ENCODE peak calls at places on chromosomes 4 and X, in four cellular contexts. J, X, Z and E are unnamed samples.

GRCh38 chr4:15003441-15003890 is 1.2 kb downstream of the CPEB2 start:
- DNase-seq in J (no peak), X (peak), Z (peak), E (no peak)

GRCh38 chrX:119230850-119231249 is 5.2 kb upstream of the PGRMC1 start:
- DNase-seq in J (no peak), X (no peak), Z (no peak), E (no peak)

GRCh38 chr4:621296-622070 is 3.9 kb upstream of the PDE6B start:
- DNase-seq in J (no peak), X (no peak), Z (no peak), E (no peak)

GRCh38 chr4:14636563-14636962 is 365.7 kb upstream of the CPEB2 start:
- DNase-seq in J (no peak), X (no peak), Z (no peak), E (no peak)

GRCh38 chr4:76546282-76547166 is 111.5 kb downstream of the SHROOM3 start:
- DNase-seq in J (no peak), X (no peak), Z (no peak), E (no peak)

GRCh38 chr4:159487284-159487747 is 384.4 kb downstream of the RAPGEF2 start:
- DNase-seq in J (peak), X (peak), Z (peak), E (peak)

GRCh38 chrX:151871244-151871643 is 41.4 kb upstream of the MAGEA4 start:
- DNase-seq in J (peak), X (no peak), Z (no peak), E (peak)

GRCh38 chr4:4875147-4875546 is 15.7 kb downstream of the MSX1 start:
- DNase-seq in J (no peak), X (no peak), Z (no peak), E (no peak)

GRCh38 chr4:79653871-79654270 is 245.8 kb upstream of the GK2 start:
- DNase-seq in J (no peak), X (no peak), Z (no peak), E (no peak)

GRCh38 chrX:12974797-12975669 is at the start of gene TMSB4X:
- DNase-seq in J (peak), X (peak), Z (peak), E (no peak)

GRCh38 chr4:20253799-20254409 is 2.2 kb downstream of the SLIT2 start:
- DNase-seq in J (no peak), X (no peak), Z (peak), E (no peak)

GRCh38 chrX:154136627-154137161 is 7.3 kb upstream of the OPN1LW start:
- DNase-seq in J (peak), X (peak), Z (peak), E (peak)

GRCh38 chr4:1297023-1297395 is 7.3 kb downstream of the MAEA start:
- DNase-seq in J (no peak), X (no peak), Z (no peak), E (no peak)

GRCh38 chr4:62970846-62971245 is 1438.4 kb downstream of the TECRL start:
- DNase-seq in J (no peak), X (no peak), Z (no peak), E (no peak)

GRCh38 chr4:1010522-1011021 is 854 bp upstream of the FGFRL1 start:
- DNase-seq in J (no peak), X (peak), Z (no peak), E (no peak)

GRCh38 chr4:138910201-138910913 is 105.2 kb upstream of the NOCT start:
- DNase-seq in J (peak), X (peak), Z (no peak), E (no peak)

GRCh38 chr4:78592104-78592783 is 40.7 kb downstream of the ANXA3 start:
- DNase-seq in J (no peak), X (peak), Z (no peak), E (no peak)

GRCh38 chr4:13289391-13289790 is 194.7 kb downstream of the RAB28 start:
- DNase-seq in J (no peak), X (no peak), Z (no peak), E (no peak)

GRCh38 chr4:2886161-2886560 is 42.5 kb downstream of the ADD1 start:
- DNase-seq in J (no peak), X (no peak), Z (no peak), E (no peak)

GRCh38 chr4:28350485-28350884 is 1489.8 kb downstream of the STIM2 start:
- DNase-seq in J (no peak), X (no peak), Z (no peak), E (no peak)

GRCh38 chr4:8320386-8320750 is 50.8 kb downstream of the HTRA3 start:
- DNase-seq in J (no peak), X (peak), Z (peak), E (peak)

GRCh38 chr4:5878359-5878758 is 14.5 kb downstream of the CRMP1 start:
- DNase-seq in J (no peak), X (no peak), Z (no peak), E (no peak)

GRCh38 chrX:23783569-23784486 is 855 bp downstream of the SAT1 start:
- DNase-seq in J (no peak), X (peak), Z (no peak), E (no peak)

GRCh38 chrX:123830309-123830708 is 29.5 kb upstream of the XIAP start:
- DNase-seq in J (peak), X (no peak), Z (no peak), E (peak)

GRCh38 chrX:24506082-24506481 is 41.0 kb downstream of the PDK3 start:
- DNase-seq in J (no peak), X (no peak), Z (no peak), E (no peak)

GRCh38 chr4:95293014-95293413 is 255.8 kb downstream of the UNC5C start:
- DNase-seq in J (no peak), X (no peak), Z (no peak), E (no peak)

GRCh38 chr4:123746981-123747380 is 350.4 kb downstream of the SPRY1 start:
- DNase-seq in J (no peak), X (no peak), Z (no peak), E (no peak)

GRCh38 chr4:24559889-24560288 is 24.5 kb downstream of the DHX15 start:
- DNase-seq in J (no peak), X (no peak), Z (no peak), E (no peak)

GRCh38 chrX:26411045-26411444 is 195.1 kb downstream of the MAGEB5 start:
- DNase-seq in J (no peak), X (no peak), Z (no peak), E (no peak)

GRCh38 chr4:174714393-174715211 is 114.4 kb downstream of the GLRA3 start:
- DNase-seq in J (peak), X (peak), Z (peak), E (peak)

GRCh38 chr4:86720508-86721068 is 126.5 kb downstream of the PTPN13 start:
- DNase-seq in J (no peak), X (no peak), Z (no peak), E (no peak)

GRCh38 chr4:168751263-168752225 is 254.7 kb downstream of the PALLD start:
- DNase-seq in J (no peak), X (no peak), Z (no peak), E (no peak)

GRCh38 chr4:140049024-140049923 is 104.7 kb downstream of the MAML3 start:
- DNase-seq in J (peak), X (no peak), Z (peak), E (peak)

GRCh38 chr4:86482851-86483490 is 111.1 kb upstream of the PTPN13 start:
- DNase-seq in J (no peak), X (no peak), Z (peak), E (no peak)

GRCh38 chr4:36351082-36351666 is 69.8 kb downstream of the DTHD1 start:
- DNase-seq in J (peak), X (peak), Z (peak), E (peak)

DNA sequence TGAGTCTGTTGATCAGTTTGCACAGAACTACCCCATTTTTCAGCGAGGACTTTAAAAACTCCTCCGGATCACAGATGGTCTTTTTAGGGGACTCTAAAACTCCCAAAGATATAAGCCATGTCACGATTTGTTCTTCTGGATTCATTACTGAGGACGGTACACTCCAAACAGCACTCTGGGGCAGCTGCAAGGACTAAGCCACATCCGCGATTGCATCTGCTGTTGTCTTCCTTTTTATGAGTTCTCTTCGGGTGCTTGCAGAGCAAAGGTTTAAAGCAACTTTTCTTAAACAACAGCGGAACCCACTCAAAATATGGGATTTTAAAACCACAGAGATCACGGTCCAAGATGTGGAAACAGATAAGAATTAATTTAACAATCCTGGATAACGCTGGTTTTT is at the start of gene ARHGEF6:
- DNase-seq in J (no peak), X (no peak), Z (no peak), E (no peak)
- TF ChIP-seq JUN in J (no peak), X (no peak), Z (no peak), E (no peak)

DNA sequence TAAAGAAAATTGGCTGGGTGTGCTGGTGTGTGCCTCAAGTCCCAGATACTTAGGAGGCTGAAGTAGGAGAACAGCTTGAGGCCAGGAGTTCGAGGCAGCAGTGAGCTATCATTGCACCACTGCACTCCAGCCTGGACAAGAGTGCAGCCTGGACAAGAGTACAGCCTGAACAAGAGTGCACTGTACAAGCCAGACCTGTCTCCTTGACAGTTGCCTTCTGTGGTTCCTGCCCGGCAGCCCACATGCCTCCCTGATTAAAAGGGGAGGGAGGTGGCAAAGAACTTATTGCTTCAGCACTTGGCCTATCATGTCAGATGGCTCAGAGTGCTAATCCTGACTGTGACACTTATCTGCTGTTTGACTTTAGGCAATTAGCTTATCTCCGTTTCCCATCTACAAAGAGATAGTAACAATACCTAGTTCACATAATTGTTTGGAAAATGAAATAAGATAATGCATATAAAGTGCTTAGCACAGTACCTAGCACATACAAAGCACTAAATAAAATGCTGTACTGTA is 249.1 kb downstream of the DCLK2 start:
- DNase-seq in J (no peak), X (no peak), Z (no peak), E (no peak)
- TF ChIP-seq CHD2 in J (no peak), X (no peak), Z (no peak), E (no peak)

GRCh38 chr4:56976878-56977320 is 507 bp downstream of the NOA1 start:
- DNase-seq in J (peak), X (peak), Z (peak), E (peak)
- TF ChIP-seq JUN in J (no peak), X (no peak), Z (no peak), E (no peak)

GRCh38 chrX:104156630-104157529 is at the start of gene SLC25A53:
- DNase-seq in J (peak), X (peak), Z (peak), E (peak)
- TF ChIP-seq CHD2 in J (no peak), X (no peak), Z (no peak), E (no peak)

GRCh38 chrX:117510453-117510852 is 606.2 kb downstream of the KLHL13 start:
- DNase-seq in J (no peak), X (no peak), Z (no peak), E (no peak)

GRCh38 chrX:117508021-117508420 is 608.6 kb downstream of the KLHL13 start:
- DNase-seq in J (no peak), X (no peak), Z (no peak), E (no peak)

GRCh38 chrX:117511379-117511778 is 605.2 kb downstream of the KLHL13 start:
- DNase-seq in J (no peak), X (no peak), Z (no peak), E (no peak)
- TF ChIP-seq JUN in J (no peak), X (no peak), Z (no peak), E (no peak)

GRCh38 chr4:176879370-176880116 is 86.8 kb upstream of the VEGFC start:
- DNase-seq in J (no peak), X (no peak), Z (no peak), E (no peak)
- TF ChIP-seq CHD2 in J (no peak), X (no peak), Z (no peak), E (no peak)

DNA sequence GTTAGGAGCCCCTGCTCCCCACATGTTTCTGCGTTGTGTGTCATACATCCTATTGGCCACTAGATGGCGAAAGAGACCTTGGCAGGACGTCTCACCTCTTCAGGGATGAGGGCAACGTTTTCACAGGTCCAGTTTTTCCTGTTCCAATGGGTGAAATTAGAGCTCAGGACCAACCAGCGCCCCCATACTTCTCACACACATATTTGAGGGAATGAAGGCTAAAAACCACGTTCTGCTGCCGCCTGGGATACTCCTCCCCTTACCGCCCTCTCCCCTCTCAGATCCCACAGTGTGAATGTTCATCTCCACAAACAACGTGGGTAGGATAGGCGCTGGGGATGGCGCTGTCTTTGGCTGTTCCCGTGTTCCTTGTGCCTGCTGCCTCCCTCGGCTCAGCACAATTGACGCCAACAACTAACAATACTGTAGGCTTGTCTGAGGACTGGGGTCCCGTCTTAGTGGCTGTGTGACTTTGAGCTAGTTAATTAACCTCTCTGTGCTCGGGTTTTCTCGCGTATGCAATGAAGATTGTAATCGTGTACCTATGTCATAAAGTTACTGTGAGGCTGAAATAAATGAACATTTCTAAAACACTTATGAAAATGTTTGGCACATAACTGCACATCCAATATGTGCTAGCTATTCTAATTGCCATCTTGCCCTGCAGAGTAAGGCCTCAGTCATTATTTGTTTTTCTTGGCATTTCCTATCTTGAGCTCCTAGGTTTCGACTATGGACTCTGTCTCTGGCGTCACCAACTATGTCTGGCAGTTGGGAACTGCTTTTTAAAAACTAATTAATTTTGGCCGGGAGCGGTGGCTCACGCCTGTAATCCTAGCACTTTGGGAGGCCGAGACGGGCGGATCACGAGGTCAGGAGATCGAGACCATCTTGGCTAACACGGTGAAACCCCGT is 181.3 kb upstream of the STK26 start:
- DNase-seq in J (peak), X (peak), Z (peak), E (peak)
- TF ChIP-seq JUN in J (no peak), X (peak), Z (no peak), E (no peak)

GRCh38 chrX:16892504-16893362 is 22.6 kb upstream of the RBBP7 start:
- DNase-seq in J (peak), X (peak), Z (peak), E (peak)
- TF ChIP-seq CHD2 in J (no peak), X (no peak), Z (no peak), E (no peak)

GRCh38 chrX:129006491-129006890 is 516.8 kb downstream of the SMARCA1 start:
- DNase-seq in J (no peak), X (no peak), Z (no peak), E (no peak)
- TF ChIP-seq JUN in J (no peak), X (no peak), Z (no peak), E (no peak)

GRCh38 chrX:48468693-48469691 is 1.1 kb downstream of the SLC38A5 start:
- DNase-seq in J (no peak), X (peak), Z (peak), E (no peak)

GRCh38 chrX:48468247-48468671 is 1.8 kb downstream of the SLC38A5 start:
- DNase-seq in J (no peak), X (peak), Z (no peak), E (no peak)

GRCh38 chrX:48467331-48467761 is 2.7 kb downstream of the SLC38A5 start:
- DNase-seq in J (no peak), X (peak), Z (no peak), E (no peak)

GRCh38 chrX:48465336-48465933 is 4.6 kb downstream of the SLC38A5 start:
- DNase-seq in J (no peak), X (no peak), Z (no peak), E (no peak)

GRCh38 chrX:48466696-48467095 is 3.4 kb downstream of the SLC38A5 start:
- DNase-seq in J (no peak), X (peak), Z (peak), E (no peak)
- TF ChIP-seq CHD2 in J (no peak), X (no peak), Z (no peak), E (no peak)